ENCODE peak calls at places on chromosomes 12 and 14, in seven cellular contexts. One of them, this sample, is unnamed.

GRCh38 chr12:3132636-3133409 is 55.6 kb downstream of the TSPAN9 start:
- DNase-seq in hippocampal formation: no peak
- DNase-seq in neural crest cell: no peak
- DNase-seq in A549: no peak
- DNase-seq in mucosa of gallbladder: no peak
- DNase-seq in T-helper 2 cell treated with Interferon-gamma antibody and Interleukin-4, amounts not matched to agents 5 μg/mL and 100 μg/mL, for 36 hours: no peak
- DNase-seq in GM12892: no peak
- DNase-seq in this sample: peak

GRCh38 chr12:4292266-4293063 is 18.9 kb downstream of the CCND2 start:
- DNase-seq in hippocampal formation: no peak
- DNase-seq in neural crest cell: no peak
- DNase-seq in A549: no peak
- DNase-seq in mucosa of gallbladder: no peak
- DNase-seq in T-helper 2 cell treated with Interferon-gamma antibody and Interleukin-4, amounts not matched to agents 5 μg/mL and 100 μg/mL, for 36 hours: no peak
- DNase-seq in GM12892: no peak
- DNase-seq in this sample: peak

GRCh38 chr12:618626-619025 is 44.6 kb downstream of the NINJ2 start:
- DNase-seq in hippocampal formation: no peak
- DNase-seq in neural crest cell: no peak
- DNase-seq in A549: no peak
- DNase-seq in mucosa of gallbladder: no peak
- DNase-seq in T-helper 2 cell treated with Interferon-gamma antibody and Interleukin-4, amounts not matched to agents 5 μg/mL and 100 μg/mL, for 36 hours: no peak
- DNase-seq in GM12892: no peak
- DNase-seq in this sample: peak

GRCh38 chr12:18224745-18225144 is 36.6 kb upstream of the PIK3C2G start:
- DNase-seq in hippocampal formation: peak
- DNase-seq in neural crest cell: no peak
- DNase-seq in A549: peak
- DNase-seq in mucosa of gallbladder: no peak
- DNase-seq in T-helper 2 cell treated with Interferon-gamma antibody and Interleukin-4, amounts not matched to agents 5 μg/mL and 100 μg/mL, for 36 hours: no peak
- DNase-seq in GM12892: no peak
- DNase-seq in this sample: no peak

GRCh38 chr14:104118006-104118844 is 20.2 kb upstream of the KIF26A start:
- DNase-seq in hippocampal formation: no peak
- DNase-seq in neural crest cell: no peak
- DNase-seq in A549: no peak
- DNase-seq in mucosa of gallbladder: no peak
- DNase-seq in T-helper 2 cell treated with Interferon-gamma antibody and Interleukin-4, amounts not matched to agents 5 μg/mL and 100 μg/mL, for 36 hours: no peak
- DNase-seq in GM12892: no peak
- DNase-seq in this sample: peak

GRCh38 chr12:14911131-14911530 is 25.5 kb upstream of the MGP start:
- DNase-seq in hippocampal formation: no peak
- DNase-seq in neural crest cell: no peak
- DNase-seq in A549: no peak
- DNase-seq in mucosa of gallbladder: no peak
- DNase-seq in T-helper 2 cell treated with Interferon-gamma antibody and Interleukin-4, amounts not matched to agents 5 μg/mL and 100 μg/mL, for 36 hours: no peak
- DNase-seq in GM12892: no peak
- DNase-seq in this sample: no peak

GRCh38 chr12:46266869-46267617 is 1.8 kb downstream of the SLC38A1 start:
- DNase-seq in hippocampal formation: peak
- DNase-seq in neural crest cell: peak
- DNase-seq in A549: peak
- DNase-seq in mucosa of gallbladder: peak
- DNase-seq in T-helper 2 cell treated with Interferon-gamma antibody and Interleukin-4, amounts not matched to agents 5 μg/mL and 100 μg/mL, for 36 hours: peak
- DNase-seq in GM12892: peak
- DNase-seq in this sample: peak

GRCh38 chr12:110102255-110102654 is 21.9 kb upstream of the IFT81 start:
- DNase-seq in hippocampal formation: no peak
- DNase-seq in neural crest cell: peak
- DNase-seq in A549: peak
- DNase-seq in mucosa of gallbladder: no peak
- DNase-seq in T-helper 2 cell treated with Interferon-gamma antibody and Interleukin-4, amounts not matched to agents 5 μg/mL and 100 μg/mL, for 36 hours: peak
- DNase-seq in GM12892: peak
- DNase-seq in this sample: peak

GRCh38 chr14:32611752-32612151 is 282.7 kb downstream of the AKAP6 start:
- DNase-seq in hippocampal formation: no peak
- DNase-seq in neural crest cell: no peak
- DNase-seq in A549: no peak
- DNase-seq in mucosa of gallbladder: no peak
- DNase-seq in T-helper 2 cell treated with Interferon-gamma antibody and Interleukin-4, amounts not matched to agents 5 μg/mL and 100 μg/mL, for 36 hours: no peak
- DNase-seq in GM12892: no peak
- DNase-seq in this sample: no peak

GRCh38 chr12:84463756-84464495 is 448.7 kb downstream of the SLC6A15 start:
- DNase-seq in hippocampal formation: no peak
- DNase-seq in neural crest cell: no peak
- DNase-seq in A549: no peak
- DNase-seq in mucosa of gallbladder: no peak
- DNase-seq in T-helper 2 cell treated with Interferon-gamma antibody and Interleukin-4, amounts not matched to agents 5 μg/mL and 100 μg/mL, for 36 hours: no peak
- DNase-seq in GM12892: no peak
- DNase-seq in this sample: no peak